ENCODE peak calls at places on chromosomes 6 and 20, in five cellular contexts. I, F, K, Z and E are unnamed samples.
A peak's percentile ranks its signal among the peaks of the same experiment; 100 is the strongest.

GRCh38 chr6:90035047-90035678 is 140.9 kb downstream of the GJA10 start:
- DNase-seq in I (no peak), F (no peak), K (no peak), Z (no peak), E (no peak)

GRCh38 chr20:54103067-54103761 is 32.8 kb upstream of the BCAS1 start:
- DNase-seq in I (peak; percentile 74), F (peak; percentile 92), K (peak; percentile 78), Z (peak; percentile 41), E (peak; percentile 69)

GRCh38 chr6:31007694-31008093 is 2.6 kb upstream of the MUC22 start:
- DNase-seq in I (peak; percentile 65), F (peak; percentile 97), K (no peak), Z (no peak), E (no peak)

GRCh38 chr20:11178946-11179654 is 505.3 kb upstream of the JAG1 start:
- DNase-seq in I (peak; percentile 26), F (peak; percentile 98), K (no peak), Z (no peak), E (no peak)

GRCh38 chr20:63152322-63153253 is 63.3 kb downstream of the YTHDF1 start:
- DNase-seq in I (no peak), F (no peak), K (peak; percentile 30), Z (no peak), E (no peak)

GRCh38 chr6:127554435-127555006 is 22.5 kb upstream of the C6orf58 start:
- DNase-seq in I (peak; percentile 52), F (peak; percentile 62), K (no peak), Z (no peak), E (no peak)

GRCh38 chr6:13614126-13614925 is 809 bp upstream of the NOL7 start:
- DNase-seq in I (peak; percentile 53), F (peak; percentile 44), K (peak; percentile 74), Z (no peak), E (peak; percentile 79)

GRCh38 chr6:30007132-30007764 is 53.8 kb upstream of the POLR1H start:
- DNase-seq in I (no peak), F (no peak), K (peak; percentile 55), Z (no peak), E (peak; percentile 26)

GRCh38 chr6:90284745-90285481 is 11.7 kb downstream of the BACH2 start:
- DNase-seq in I (peak; percentile 72), F (peak; percentile 60), K (no peak), Z (no peak), E (no peak)

GRCh38 chr6:105067329-105067728 is 110.4 kb downstream of the LIN28B start:
- DNase-seq in I (no peak), F (no peak), K (no peak), Z (no peak), E (no peak)

GRCh38 chr20:2693996-2694471 is 1.5 kb downstream of the EBF4 start:
- DNase-seq in I (no peak), F (no peak), K (no peak), Z (no peak), E (no peak)

GRCh38 chr6:90406957-90407356 is 110.3 kb upstream of the BACH2 start:
- DNase-seq in I (no peak), F (peak; percentile 16), K (no peak), Z (no peak), E (no peak)

GRCh38 chr6:101605874-101606273 is 212.4 kb downstream of the GRIK2 start:
- DNase-seq in I (no peak), F (peak; percentile 62), K (no peak), Z (no peak), E (no peak)

GRCh38 chr6:14066782-14067406 is 50.7 kb upstream of the CD83 start:
- DNase-seq in I (peak; percentile 87), F (peak; percentile 89), K (no peak), Z (no peak), E (peak; percentile 50)

GRCh38 chr20:57388953-57389694 is 2.1 kb upstream of the RBM38 start:
- DNase-seq in I (peak; percentile 65), F (peak; percentile 89), K (peak; percentile 88), Z (no peak), E (no peak)

GRCh38 chr6:32867022-32867477 is 13.1 kb downstream of the PSMB9 start:
- DNase-seq in I (no peak), F (no peak), K (no peak), Z (no peak), E (no peak)

GRCh38 chr20:50317116-50317515 is 126.5 kb downstream of the CEBPB start:
- DNase-seq in I (no peak), F (no peak), K (no peak), Z (no peak), E (no peak)

GRCh38 chr6:25706314-25707014 is 48.1 kb upstream of the SLC17A4 start:
- DNase-seq in I (peak; percentile 3), F (peak; percentile 14), K (peak; percentile 47), Z (no peak), E (no peak)

GRCh38 chr6:149859368-149859767 is 4.8 kb downstream of the LRP11 start:
- DNase-seq in I (peak; percentile 98), F (no peak), K (no peak), Z (no peak), E (no peak)

GRCh38 chr20:31573555-31574295 is 31.4 kb upstream of the ID1 start:
- DNase-seq in I (no peak), F (peak; percentile 75), K (no peak), Z (no peak), E (no peak)

GRCh38 chr20:8244637-8245036 is 112.6 kb downstream of the PLCB1 start:
- DNase-seq in I (peak; percentile 84), F (no peak), K (no peak), Z (no peak), E (no peak)

GRCh38 chr6:2542858-2543218 is 207.9 kb downstream of the MYLK4 start:
- DNase-seq in I (peak; percentile 92), F (peak; percentile 54), K (no peak), Z (no peak), E (no peak)

GRCh38 chr20:23331951-23332350 is 18.6 kb upstream of the NXT1 start:
- DNase-seq in I (no peak), F (peak; percentile 21), K (no peak), Z (no peak), E (no peak)

GRCh38 chr6:37650071-37650481 is 47.6 kb downstream of the MDGA1 start:
- DNase-seq in I (no peak), F (no peak), K (no peak), Z (peak; percentile 29), E (no peak)

GRCh38 chr6:33297406-33297955 is 1.3 kb downstream of the RGL2 start:
- DNase-seq in I (no peak), F (peak; percentile 72), K (peak; percentile 69), Z (no peak), E (peak; percentile 61)

GRCh38 chr6:1472643-1473042 is 83.3 kb downstream of the FOXF2 start:
- DNase-seq in I (no peak), F (no peak), K (no peak), Z (no peak), E (no peak)

GRCh38 chr6:161422710-161423109 is 148.8 kb upstream of the AGPAT4 start:
- DNase-seq in I (no peak), F (peak; percentile 64), K (no peak), Z (no peak), E (no peak)

GRCh38 chr6:161414800-161415199 is 140.9 kb upstream of the AGPAT4 start:
- DNase-seq in I (no peak), F (no peak), K (no peak), Z (no peak), E (no peak)

GRCh38 chr6:161417712-161418457 is 144.0 kb upstream of the AGPAT4 start:
- DNase-seq in I (peak; percentile 86), F (peak; percentile 4), K (peak; percentile 69), Z (no peak), E (no peak)

GRCh38 chr6:161415302-161415855 is 141.5 kb upstream of the AGPAT4 start:
- DNase-seq in I (no peak), F (no peak), K (no peak), Z (no peak), E (peak; percentile 67)

DNA sequence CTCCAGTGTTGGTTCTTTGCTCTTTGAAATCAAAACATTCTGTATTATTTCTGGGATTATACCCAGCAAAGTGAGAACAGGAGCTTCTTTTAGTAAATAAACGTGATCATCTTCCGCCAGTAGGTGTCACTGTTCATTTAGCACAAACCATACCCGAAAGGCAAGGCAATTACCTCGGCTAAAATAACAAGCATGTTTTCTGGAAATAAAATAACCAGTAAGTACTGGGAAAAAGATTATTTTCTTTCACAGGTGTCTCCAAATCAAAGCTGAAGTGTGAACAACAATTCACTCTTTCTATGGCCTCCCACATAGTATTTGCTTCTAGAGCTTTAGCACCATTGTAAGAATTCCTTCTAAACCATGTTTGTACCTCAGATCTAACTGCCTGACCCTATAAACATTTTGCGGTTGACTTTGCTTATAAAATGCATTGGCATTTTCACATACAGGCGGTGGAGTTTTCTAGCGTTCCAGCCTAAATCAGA is 144.6 kb upstream of the AGPAT4 start:
- DNase-seq in I (peak; percentile 93), F (peak; percentile 83), K (no peak), Z (no peak), E (peak; percentile 40)
- TF ChIP-seq CTCF in I (peak; percentile 68), F (peak; percentile 76), K (peak; percentile 78), Z (no peak), E (peak; percentile 55)

DNA sequence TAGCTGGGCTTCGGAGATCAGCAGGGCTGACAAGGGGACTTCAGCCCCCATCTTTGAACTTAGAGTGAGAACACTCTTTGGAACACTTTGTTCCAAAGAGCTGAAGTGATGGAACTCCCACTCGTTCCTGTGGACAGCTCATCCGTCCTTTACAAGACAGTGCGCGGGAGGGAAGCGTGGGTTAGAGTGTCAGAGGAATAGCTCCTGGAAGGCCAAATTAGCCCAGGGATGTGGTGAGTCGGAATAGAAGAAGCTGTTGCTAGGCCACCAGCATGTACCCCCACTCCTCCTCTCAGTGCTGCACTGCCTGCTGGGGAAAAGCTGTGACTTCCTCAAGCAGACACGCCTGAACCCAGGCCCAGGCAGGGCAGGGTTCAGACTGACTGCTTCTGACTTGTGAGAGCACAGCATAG is 1.7 kb downstream of the SDCBP2 start:
- DNase-seq in I (peak; percentile 71), F (peak; percentile 57), K (no peak), Z (no peak), E (no peak)
- H3K4me3 ChIP-seq in I (no peak overlapping the region), F (peak overlapping the region; percentile 74), K (no peak overlapping the region), Z (no peak overlapping the region), E (no peak overlapping the region)

GRCh38 chr6:4028051-4028450 is 50.9 kb downstream of the FAM217A start:
- DNase-seq in I (no peak), F (no peak), K (no peak), Z (no peak), E (no peak)

GRCh38 chr6:4021862-4022715 is 56.8 kb downstream of the FAM217A start:
- DNase-seq in I (no peak), F (no peak), K (no peak), Z (no peak), E (no peak)

GRCh38 chr6:4023240-4023639 is 55.7 kb downstream of the FAM217A start:
- DNase-seq in I (peak; percentile 33), F (no peak), K (no peak), Z (no peak), E (no peak)

GRCh38 chr6:4021133-4021861 is 57.6 kb downstream of the FAM217A start:
- DNase-seq in I (peak; percentile 98), F (peak; percentile 97), K (peak; percentile 97), Z (peak; percentile 78), E (peak; percentile 100)

GRCh38 chr6:4025681-4026080 is 53.3 kb downstream of the FAM217A start:
- DNase-seq in I (no peak), F (no peak), K (no peak), Z (no peak), E (no peak)
- H3K36me3 ChIP-seq in I (no peaks in the 10 kb centered on the region), F (peaks cover 21% of the 10 kb centered on the region), K (no peaks in the 10 kb centered on the region), Z (no peaks in the 10 kb centered on the region), E (peaks cover 56% of the 10 kb centered on the region)

DNA sequence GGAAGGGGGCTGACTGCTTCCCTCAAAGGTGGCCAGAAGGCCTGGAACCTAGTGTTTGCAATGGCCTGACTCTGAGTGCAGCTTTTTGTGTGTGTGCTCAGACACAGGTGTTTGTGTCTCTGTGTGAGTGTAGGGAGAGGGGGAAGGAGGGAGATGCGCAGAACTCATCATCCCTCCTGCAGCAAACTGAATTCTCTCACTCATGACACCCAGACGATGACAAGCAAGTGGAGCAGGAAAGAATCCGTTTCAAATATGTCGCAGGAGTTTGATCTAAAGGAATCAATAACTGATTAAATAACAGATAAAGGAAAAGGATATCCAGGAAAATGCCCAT is 101.4 kb downstream of the TNFAIP3 start:
- DNase-seq in I (no peak), F (no peak), K (no peak), Z (no peak), E (no peak)
- TF ChIP-seq CTCF in I (no peak), F (no peak), K (no peak), Z (no peak), E (no peak)